ENCODE peak calls at places on chromosomes 7 and 10, in five cellular contexts. W is Caco-2, I is GM12865, U is fibroblast of pulmonary artery, Y is Peyer's patch. S is an unnamed sample.

GRCh38 chr10:98223874-98224273 is 44.1 kb downstream of the LOXL4 start:
- DNase-seq in W (no peak), I (no peak), U (no peak), Y (no peak), S (no peak)

GRCh38 chr7:113144839-113145238 is 26.5 kb upstream of the SMIM30 start:
- DNase-seq in W (no peak), I (no peak), U (no peak), Y (no peak), S (no peak)

GRCh38 chr10:122864901-122865300 is 14.5 kb downstream of the FAM24B start:
- DNase-seq in W (no peak), I (no peak), U (peak; percentile 60), Y (no peak), S (no peak)

GRCh38 chr10:72248477-72249151 is 25.1 kb upstream of the DDIT4 start:
- DNase-seq in W (no peak), I (peak; percentile 97), U (peak; percentile 87), Y (peak; percentile 94), S (peak; percentile 22)

GRCh38 chr7:96833701-96834453 is 124.2 kb upstream of the SEM1 start:
- DNase-seq in W (no peak), I (no peak), U (peak; percentile 1), Y (no peak), S (no peak)

GRCh38 chr7:129707910-129708490 is 96.5 kb downstream of the NRF1 start:
- DNase-seq in W (no peak), I (no peak), U (no peak), Y (no peak), S (no peak)

GRCh38 chr10:15384154-15384553 is 13.1 kb upstream of the FAM171A1 start:
- DNase-seq in W (no peak), I (no peak), U (no peak), Y (no peak), S (no peak)

GRCh38 chr10:122007415-122007814 is 18.5 kb downstream of the TACC2 start:
- DNase-seq in W (no peak), I (no peak), U (no peak), Y (no peak), S (no peak)

GRCh38 chr7:5997210-5997808 is 11.5 kb downstream of the PMS2 start:
- DNase-seq in W (peak; percentile 71), I (peak; percentile 70), U (peak; percentile 77), Y (peak; percentile 38), S (no peak)

GRCh38 chr7:69962856-69963149 is 364.5 kb downstream of the AUTS2 start:
- DNase-seq in W (no peak), I (peak; percentile 19), U (peak; percentile 35), Y (no peak), S (no peak)

GRCh38 chr10:44300666-44301649 is 83.9 kb downstream of the CXCL12 start:
- DNase-seq in W (no peak), I (peak; percentile 82), U (peak; percentile 68), Y (no peak), S (no peak)

GRCh38 chr10:130661419-130661818 is 525.2 kb downstream of the GLRX3 start:
- DNase-seq in W (no peak), I (no peak), U (no peak), Y (no peak), S (no peak)

GRCh38 chr10:129936923-129937300 is 27.2 kb downstream of the EBF3 start:
- DNase-seq in W (no peak), I (no peak), U (no peak), Y (no peak), S (no peak)

GRCh38 chr10:112951349-112952281 is 1.6 kb downstream of the TCF7L2 start:
- DNase-seq in W (peak; percentile 85), I (peak; percentile 23), U (peak; percentile 87), Y (no peak), S (peak; percentile 62)

GRCh38 chr7:7438851-7439250 is 96.8 kb downstream of the COL28A1 start:
- DNase-seq in W (no peak), I (peak; percentile 9), U (peak; percentile 87), Y (no peak), S (no peak)

GRCh38 chr10:35896011-35896410 is 253.9 kb upstream of the FZD8 start:
- DNase-seq in W (no peak), I (no peak), U (peak; percentile 63), Y (no peak), S (no peak)

GRCh38 chr7:19404912-19405329 is 259.7 kb upstream of the FERD3L start:
- DNase-seq in W (no peak), I (no peak), U (peak; percentile 95), Y (no peak), S (no peak)

GRCh38 chr10:5911670-5912069 is 21.6 kb downstream of the FBH1 start:
- DNase-seq in W (no peak), I (no peak), U (no peak), Y (no peak), S (no peak)

GRCh38 chr7:16967174-16967868 is 85.5 kb upstream of the AGR3 start:
- DNase-seq in W (no peak), I (no peak), U (peak; percentile 80), Y (no peak), S (no peak)

GRCh38 chr10:35462491-35462934 is 126.2 kb downstream of the CCNY start:
- DNase-seq in W (no peak), I (peak; percentile 67), U (no peak), Y (no peak), S (no peak)

GRCh38 chr10:79322616-79323566 is 24.4 kb upstream of the PPIF start:
- DNase-seq in W (no peak), I (peak; percentile 82), U (peak; percentile 70), Y (peak; percentile 73), S (no peak)

DNA sequence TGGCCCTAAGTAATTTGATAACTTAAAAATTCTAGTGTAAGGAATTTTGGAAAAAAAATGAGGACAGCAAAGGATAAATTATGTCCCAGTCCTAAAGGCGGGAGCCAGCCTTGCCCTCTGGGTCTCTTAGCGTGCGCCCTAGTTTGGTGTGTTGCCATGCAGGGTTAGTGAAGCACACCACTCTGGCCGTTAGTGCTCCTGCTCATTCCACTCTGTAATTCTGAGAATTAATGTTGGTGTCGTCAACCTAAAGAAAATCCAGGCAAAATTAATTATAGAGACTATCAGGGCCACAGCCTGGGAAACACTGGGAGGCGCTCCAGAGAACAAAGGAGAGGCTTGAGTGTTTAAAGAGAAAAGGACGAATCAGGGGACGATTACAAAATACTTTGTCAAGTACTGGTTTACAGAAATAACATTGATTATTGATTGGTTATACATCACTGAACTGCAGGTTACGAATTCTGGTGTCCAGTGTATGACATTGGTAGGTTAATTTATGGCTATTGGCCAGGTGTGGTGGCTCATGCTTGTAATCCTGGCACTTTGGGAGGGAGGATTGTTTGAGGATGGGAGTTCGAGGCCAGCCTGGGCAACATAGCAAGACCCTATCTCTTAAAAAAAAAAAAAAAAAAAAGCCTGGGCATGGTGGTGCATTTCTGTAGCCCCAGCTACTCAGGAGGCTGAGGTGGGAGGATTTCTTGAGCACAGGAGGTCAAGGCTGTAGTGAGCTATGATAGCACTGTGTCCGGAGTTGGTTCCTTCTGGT is 5.8 kb downstream of the DYNC2I1 start:
- DNase-seq in W (no peak), I (no peak), U (no peak), Y (no peak), S (no peak)
- TF ChIP-seq CTCF in W (no peak), I (no peak), U (no peak), Y (no peak), S (no peak)

GRCh38 chr7:30468041-30468440 is 10.5 kb downstream of the NOD1 start:
- DNase-seq in W (no peak), I (no peak), U (peak; percentile 40), Y (no peak), S (no peak)

GRCh38 chr7:30468791-30469190 is 9.8 kb downstream of the NOD1 start:
- DNase-seq in W (no peak), I (no peak), U (peak; percentile 72), Y (no peak), S (no peak)

GRCh38 chr7:30470783-30471182 is 7.8 kb downstream of the NOD1 start:
- DNase-seq in W (no peak), I (no peak), U (peak; percentile 88), Y (no peak), S (no peak)

GRCh38 chr7:30470163-30470770 is 8.3 kb downstream of the NOD1 start:
- DNase-seq in W (no peak), I (no peak), U (peak; percentile 54), Y (no peak), S (no peak)

GRCh38 chr7:30469303-30469702 is 9.3 kb downstream of the NOD1 start:
- DNase-seq in W (peak; percentile 53), I (no peak), U (peak; percentile 100), Y (no peak), S (no peak)
- TF ChIP-seq CTCF in W (peak; percentile 9), I (no peak), U (peak; percentile 71), Y (peak; percentile 24), S (peak; percentile 47)

GRCh38 chr7:100363098-100363497 is 5.2 kb downstream of the PILRB start:
- DNase-seq in W (no peak), I (no peak), U (no peak), Y (no peak), S (no peak)

GRCh38 chr7:100367251-100367620 is 6.1 kb upstream of the PILRA start:
- DNase-seq in W (no peak), I (no peak), U (no peak), Y (no peak), S (no peak)

GRCh38 chr7:100366411-100367250 is 6.7 kb upstream of the PILRA start:
- DNase-seq in W (no peak), I (peak; percentile 67), U (no peak), Y (peak; percentile 75), S (no peak)

GRCh38 chr7:100367676-100368613 is 5.3 kb upstream of the PILRA start:
- DNase-seq in W (no peak), I (peak; percentile 62), U (no peak), Y (peak; percentile 87), S (no peak)

GRCh38 chr7:100364480-100364879 is 6.6 kb downstream of the PILRB start:
- DNase-seq in W (no peak), I (no peak), U (no peak), Y (no peak), S (no peak)
- TF ChIP-seq CTCF in W (no peak), I (no peak), U (no peak), Y (no peak), S (no peak)

GRCh38 chr10:80443531-80443974 is 10.6 kb upstream of the TSPAN14 start:
- DNase-seq in W (peak; percentile 49), I (peak; percentile 63), U (peak; percentile 63), Y (no peak), S (no peak)
- TF ChIP-seq CTCF in W (no peak), I (peak; percentile 46), U (peak; percentile 59), Y (peak; percentile 51), S (peak; percentile 39)

GRCh38 chr10:111762114-111762513 is 421.5 kb downstream of the GPAM start:
- DNase-seq in W (no peak), I (no peak), U (no peak), Y (no peak), S (no peak)

GRCh38 chr10:111758593-111758992 is 425.0 kb downstream of the GPAM start:
- DNase-seq in W (no peak), I (no peak), U (no peak), Y (no peak), S (no peak)

DNA sequence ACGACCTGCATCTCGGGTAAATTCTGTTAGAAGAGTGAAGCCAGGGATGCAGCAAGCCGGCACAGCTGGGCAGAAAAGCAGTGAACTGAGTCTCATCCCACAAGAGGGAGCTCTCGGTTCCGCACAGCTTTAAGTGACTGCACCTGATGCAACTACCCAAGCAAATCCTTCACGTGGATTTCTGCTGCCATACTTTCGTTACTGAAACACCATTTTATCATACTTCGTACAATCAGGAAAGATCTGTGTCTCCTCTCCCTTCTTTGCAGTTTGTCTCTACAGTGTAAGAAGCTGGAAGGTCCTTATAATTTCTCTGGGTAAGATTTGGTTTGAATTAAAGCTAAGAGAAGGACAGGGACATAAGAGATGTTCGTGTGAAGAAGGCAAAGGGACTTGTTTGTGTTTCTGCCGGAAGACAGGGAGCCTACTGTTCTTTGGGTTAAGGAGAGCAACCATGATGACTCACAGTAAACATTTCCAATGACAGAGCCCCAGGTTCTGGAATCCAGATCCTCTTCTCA is 427.0 kb downstream of the GPAM start:
- DNase-seq in W (peak; percentile 68), I (peak; percentile 50), U (no peak), Y (no peak), S (peak; percentile 47)
- TF ChIP-seq CTCF in W (peak; percentile 57), I (peak; percentile 53), U (no peak), Y (peak; percentile 26), S (peak; percentile 65)